ENCODE peak calls at places on chromosomes 1 and 21, in four cellular contexts. U is NCI-H1105, C is HTR-8/SVneo, N is SHP77. R is an unnamed sample.

GRCh38 chr1:150484861-150485260 is 2.4 kb upstream of the TARS2 start:
- DNase-seq in U (no peak), C (no peak), N (peak; percentile 28), R (no peak)

GRCh38 chr1:14538335-14538734 is 60.1 kb upstream of the KAZN start:
- DNase-seq in U (no peak), C (no peak), N (no peak), R (no peak)

GRCh38 chr1:225769687-225770086 is 7.9 kb upstream of the SRP9 start:
- DNase-seq in U (no peak), C (no peak), N (no peak), R (no peak)

GRCh38 chr21:35217504-35218060 is 168.5 kb upstream of the RUNX1 start:
- DNase-seq in U (no peak), C (peak; percentile 50), N (no peak), R (no peak)

GRCh38 chr1:13749543-13750307 is 49.7 kb downstream of the PRDM2 start:
- DNase-seq in U (no peak), C (no peak), N (no peak), R (no peak)

GRCh38 chr1:65001238-65001792 is 35.0 kb upstream of the JAK1 start:
- DNase-seq in U (no peak), C (peak; percentile 70), N (no peak), R (peak; percentile 65)

GRCh38 chr1:224503161-224504118 is 68.8 kb upstream of the WDR26 start:
- DNase-seq in U (peak; percentile 76), C (peak; percentile 86), N (peak; percentile 88), R (no peak)

GRCh38 chr1:56495538-56495937 is 83.8 kb downstream of the PLPP3 start:
- DNase-seq in U (no peak), C (no peak), N (no peak), R (no peak)

GRCh38 chr1:226702957-226703831 is 35.9 kb downstream of the ITPKB start:
- DNase-seq in U (peak; percentile 38), C (peak; percentile 81), N (peak; percentile 69), R (peak; percentile 79)

GRCh38 chr1:223515915-223516314 is 122.7 kb downstream of the CCDC185 start:
- DNase-seq in U (no peak), C (no peak), N (no peak), R (no peak)

GRCh38 chr1:87154351-87154750 is 174.3 kb upstream of the LMO4 start:
- DNase-seq in U (peak; percentile 7), C (no peak), N (no peak), R (no peak)

GRCh38 chr1:983736-984475 is 2.0 kb upstream of the PERM1 start:
- DNase-seq in U (no peak), C (no peak), N (no peak), R (no peak)

GRCh38 chr1:78145105-78145580 is 99.4 kb downstream of the GIPC2 start:
- DNase-seq in U (peak; percentile 35), C (peak; percentile 41), N (peak; percentile 29), R (no peak)

GRCh38 chr1:62841587-62842169 is 57.7 kb downstream of the ATG4C start:
- DNase-seq in U (peak; percentile 57), C (peak; percentile 27), N (peak; percentile 10), R (no peak)

GRCh38 chr1:192766876-192767275 is 42.0 kb upstream of the RGS2 start:
- DNase-seq in U (no peak), C (no peak), N (no peak), R (no peak)

GRCh38 chr1:44733365-44733764 is 2.4 kb upstream of the RNU5D-1 start:
- DNase-seq in U (no peak), C (no peak), N (no peak), R (no peak)

GRCh38 chr1:227356582-227357228 is 38.4 kb upstream of the CDC42BPA start:
- DNase-seq in U (no peak), C (peak; percentile 22), N (no peak), R (no peak)

GRCh38 chr1:33383974-33384767 is 46.7 kb downstream of the PHC2 start:
- DNase-seq in U (no peak), C (peak; percentile 20), N (no peak), R (no peak)

GRCh38 chr1:62237950-62238374 is 43.3 kb downstream of the L1TD1 start:
- DNase-seq in U (no peak), C (no peak), N (no peak), R (no peak)

GRCh38 chr1:113912594-113913311 is 7.6 kb downstream of the DCLRE1B start:
- DNase-seq in U (no peak), C (no peak), N (peak; percentile 9), R (no peak)

GRCh38 chr1:46248122-46248920 is 758 bp downstream of the RAD54L start:
- DNase-seq in U (peak; percentile 83), C (peak; percentile 8), N (peak; percentile 61), R (no peak)

GRCh38 chr1:33018112-33018511 is 18.6 kb downstream of the AK2 start:
- DNase-seq in U (no peak), C (no peak), N (no peak), R (no peak)

GRCh38 chr1:25360596-25361581 is 22.8 kb downstream of the TMEM50A start:
- DNase-seq in U (no peak), C (peak; percentile 48), N (no peak), R (no peak)

GRCh38 chr1:222079546-222079945 is 337.7 kb upstream of the DUSP10 start:
- DNase-seq in U (no peak), C (no peak), N (no peak), R (no peak)

GRCh38 chr1:31822766-31823165 is 6.9 kb upstream of the SPOCD1 start:
- DNase-seq in U (no peak), C (no peak), N (no peak), R (no peak)

R was measured in T-helper 22 cell.